ENCODE peak calls at places on chromosome 10, in five cellular contexts. K is IMR-90, I is H9, E is trophoblast cell, C is neuronal stem cell. J is an unnamed sample.

GRCh38 chr10:15518256-15518655 is 147.2 kb upstream of the FAM171A1 start:
- DNase-seq in K (no peak), I (no peak), E (no peak), C (no peak), J (no peak)

GRCh38 chr10:15931376-15931775 is 71.1 kb upstream of the MINDY3 start:
- DNase-seq in K (no peak), I (no peak), E (no peak), C (no peak), J (no peak)

GRCh38 chr10:118523775-118524174 is 71.7 kb downstream of the PRLHR start:
- DNase-seq in K (peak), I (no peak), E (no peak), C (no peak), J (no peak)

GRCh38 chr10:58625070-58625469 is 112.4 kb downstream of the BICC1 start:
- DNase-seq in K (peak), I (no peak), E (no peak), C (no peak), J (no peak)

GRCh38 chr10:49595003-49595712 is 15.0 kb upstream of the SLC18A3 start:
- DNase-seq in K (no peak), I (no peak), E (no peak), C (no peak), J (no peak)

GRCh38 chr10:17836917-17837316 is 27.8 kb downstream of the MRC1 start:
- DNase-seq in K (peak), I (peak), E (peak), C (peak), J (peak)

GRCh38 chr10:44587488-44588140 is 202.7 kb upstream of the CXCL12 start:
- DNase-seq in K (no peak), I (no peak), E (no peak), C (no peak), J (no peak)

GRCh38 chr10:91197044-91197651 is 23.3 kb upstream of the PCGF5 start:
- DNase-seq in K (peak), I (no peak), E (no peak), C (no peak), J (peak)

GRCh38 chr10:102393411-102394078 is 2.0 kb upstream of the NFKB2 start:
- DNase-seq in K (no peak), I (no peak), E (no peak), C (no peak), J (no peak)

GRCh38 chr10:124016795-124017375 is 76.5 kb downstream of the CHST15 start:
- DNase-seq in K (no peak), I (no peak), E (no peak), C (no peak), J (no peak)

GRCh38 chr10:78755877-78756455 is 312.8 kb upstream of the ZMIZ1 start:
- DNase-seq in K (no peak), I (no peak), E (no peak), C (no peak), J (no peak)

GRCh38 chr10:80739963-80740715 is 202.4 kb downstream of the SH2D4B start:
- DNase-seq in K (no peak), I (peak), E (no peak), C (no peak), J (no peak)

GRCh38 chr10:59019603-59020002 is 156.8 kb upstream of the PHYHIPL start:
- DNase-seq in K (no peak), I (no peak), E (no peak), C (peak), J (no peak)

GRCh38 chr10:102502029-102502336 is 529 bp downstream of the ACTR1A start:
- DNase-seq in K (peak), I (peak), E (peak), C (peak), J (peak)

GRCh38 chr10:99854860-99855259 is 72.4 kb downstream of the ABCC2 start:
- DNase-seq in K (peak), I (no peak), E (no peak), C (no peak), J (peak)

GRCh38 chr10:129707406-129708388 is 240.7 kb downstream of the MGMT start:
- DNase-seq in K (peak), I (no peak), E (no peak), C (no peak), J (no peak)

GRCh38 chr10:132904169-132904813 is 38.1 kb downstream of the CFAP46 start:
- DNase-seq in K (peak), I (peak), E (peak), C (peak), J (peak)

GRCh38 chr10:131016556-131016955 is 295.0 kb downstream of the TCERG1L start:
- DNase-seq in K (no peak), I (peak), E (no peak), C (no peak), J (no peak)

GRCh38 chr10:16945566-16945965 is 128.3 kb upstream of the RSU1 start:
- DNase-seq in K (no peak), I (no peak), E (no peak), C (no peak), J (no peak)

GRCh38 chr10:33329178-33329577 is 5.3 kb downstream of the NRP1 start:
- DNase-seq in K (no peak), I (no peak), E (no peak), C (no peak), J (no peak)

GRCh38 chr10:53598914-53599313 is 826.3 kb upstream of the MBL2 start:
- DNase-seq in K (no peak), I (peak), E (peak), C (no peak), J (no peak)

DNA sequence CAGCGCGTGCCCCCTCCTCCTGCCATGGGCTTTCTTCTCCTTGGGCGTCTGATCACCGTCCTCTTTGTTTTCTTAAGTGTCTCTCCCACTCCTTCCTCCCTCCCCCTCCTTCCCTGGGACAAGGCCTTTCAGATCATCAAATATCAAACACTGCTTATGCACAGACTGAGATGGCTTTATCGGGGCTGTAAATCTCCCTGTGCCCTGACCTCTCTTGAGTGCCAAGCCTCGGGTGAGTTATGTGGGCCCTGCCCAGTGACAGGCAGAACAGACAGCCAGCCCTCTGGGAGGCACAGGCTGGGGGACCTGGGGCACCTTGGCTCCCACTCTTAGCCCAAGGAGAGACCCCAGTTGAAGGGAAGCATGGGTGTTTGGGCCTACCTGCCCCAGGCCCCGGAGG is 116.4 kb downstream of the C10orf105 start:
- DNase-seq in K (no peak), I (no peak), E (no peak), C (no peak), J (no peak)
- H2BK5ac ChIP-seq in K (no peak), I (no peak), E (no peak), C (peak), J (no peak)

GRCh38 chr10:75332081-75332480 is 69.5 kb downstream of the ZNF503 start:
- DNase-seq in K (no peak), I (no peak), E (no peak), C (no peak), J (no peak)

GRCh38 chr10:75329190-75329745 is 72.3 kb downstream of the ZNF503 start:
- DNase-seq in K (no peak), I (no peak), E (no peak), C (no peak), J (no peak)

GRCh38 chr10:75335983-75336382 is 65.6 kb downstream of the ZNF503 start:
- DNase-seq in K (no peak), I (no peak), E (no peak), C (no peak), J (no peak)

GRCh38 chr10:75334720-75335119 is 66.8 kb downstream of the ZNF503 start:
- DNase-seq in K (no peak), I (no peak), E (no peak), C (no peak), J (no peak)

GRCh38 chr10:75335191-75335590 is 66.4 kb downstream of the ZNF503 start:
- DNase-seq in K (no peak), I (no peak), E (no peak), C (no peak), J (no peak)
- H2BK5ac ChIP-seq in K (no peak), I (no peak), E (no peak), C (no peak), J (no peak)

GRCh38 chr10:3102721-3103410 is 35.5 kb downstream of the PFKP start:
- DNase-seq in K (peak), I (no peak), E (no peak), C (no peak), J (no peak)

GRCh38 chr10:3098689-3099088 is 31.3 kb downstream of the PFKP start:
- DNase-seq in K (no peak), I (no peak), E (no peak), C (no peak), J (no peak)

GRCh38 chr10:3100093-3100792 is 32.9 kb downstream of the PFKP start:
- DNase-seq in K (no peak), I (no peak), E (no peak), C (no peak), J (no peak)

GRCh38 chr10:3099291-3100092 is 32.1 kb downstream of the PFKP start:
- DNase-seq in K (peak), I (no peak), E (no peak), C (no peak), J (peak)

GRCh38 chr10:3100856-3101640 is 33.7 kb downstream of the PFKP start:
- DNase-seq in K (no peak), I (no peak), E (no peak), C (no peak), J (no peak)
- H2BK5ac ChIP-seq in K (peak), I (no peak), E (no peak), C (no peak), J (no peak)

DNA sequence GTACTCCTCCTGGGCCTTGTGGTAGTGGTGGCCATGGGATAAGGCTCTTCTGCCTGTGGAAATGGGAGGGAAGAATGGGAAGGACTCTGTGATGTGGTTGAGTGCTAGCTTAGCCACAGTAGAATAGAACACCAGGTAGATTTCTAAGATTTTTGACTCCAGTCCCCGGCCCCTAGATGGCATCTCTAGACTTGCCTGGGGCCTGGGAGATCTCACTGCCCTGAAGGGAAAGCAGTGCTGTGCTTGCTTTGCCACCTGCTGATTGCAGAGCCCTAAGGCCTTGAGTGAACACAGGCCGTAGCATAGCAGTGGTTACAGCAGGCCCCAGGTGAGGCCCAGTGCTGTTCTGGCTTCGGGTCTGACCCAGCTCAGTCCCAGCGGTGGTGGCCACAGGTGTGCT is 252.0 kb downstream of the TCF7L2 start:
- DNase-seq in K (no peak), I (peak), E (peak), C (no peak), J (no peak)
- H2BK5ac ChIP-seq in K (no peak), I (no peak), E (no peak), C (no peak), J (no peak)

DNA sequence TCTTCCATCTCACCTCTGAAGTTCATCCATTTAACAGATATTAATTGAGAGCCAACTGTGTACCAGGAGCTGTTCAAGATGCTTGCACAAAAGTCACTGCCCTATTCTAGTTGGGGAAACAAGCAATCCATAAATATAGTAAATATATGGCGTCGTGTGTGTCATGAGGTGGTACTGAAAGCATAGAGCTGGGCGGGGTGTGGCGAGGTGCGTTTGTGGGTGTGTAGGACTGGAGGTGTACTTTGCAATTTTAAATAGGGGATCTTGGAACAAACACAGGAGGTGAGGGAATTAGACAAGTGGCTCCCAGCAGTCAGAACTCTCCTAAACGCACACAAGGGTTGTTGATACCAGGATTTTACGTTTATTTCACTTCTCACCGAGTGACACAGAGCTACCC is 490 bp upstream of the ZNF239 start:
- DNase-seq in K (no peak), I (no peak), E (no peak), C (no peak), J (no peak)
- H2BK5ac ChIP-seq in K (no peak), I (no peak), E (no peak), C (no peak), J (no peak)

J was measured in mesenchymal stem cell.